ENCODE peak calls at places on chromosomes 11 and 22, in five cellular contexts. N is tibial nerve, V is uterus, E is A549, P is body of pancreas. G is an unnamed sample.

GRCh38 chr11:34263462-34264186 is 94.2 kb downstream of the ABTB2 start:
- DNase-seq in P (peak; percentile 82), V (peak; percentile 82), N (no peak), E (peak; percentile 69), G (peak; percentile 73)

GRCh38 chr22:36660510-36660840 is 43.1 kb downstream of the CACNG2 start:
- DNase-seq in P (no peak), E (no peak), N (no peak), V (no peak), G (no peak)

GRCh38 chr22:37880668-37881440 is 25.2 kb upstream of the MICALL1 start:
- DNase-seq in P (no peak), E (no peak), V (peak; percentile 46), N (no peak), G (no peak)

GRCh38 chr22:24265734-24266133 is 4.9 kb upstream of the SPECC1L start:
- DNase-seq in P (no peak), V (no peak), E (no peak), N (no peak), G (no peak)

GRCh38 chr22:37601540-37602442 is 6.8 kb upstream of the GGA1 start:
- DNase-seq in V (no peak), P (peak; percentile 82), E (peak; percentile 30), N (no peak), G (no peak)

GRCh38 chr11:46710821-46711269 is 8.2 kb upstream of the F2 start:
- DNase-seq in P (no peak), N (peak; percentile 17), E (peak; percentile 53), V (peak; percentile 82), G (no peak)

GRCh38 chr22:23237201-23237798 is 57.0 kb downstream of the BCR start:
- DNase-seq in E (no peak), P (peak; percentile 52), V (peak; percentile 40), N (peak; percentile 82), G (no peak)

GRCh38 chr11:8699903-8700302 is 17.3 kb downstream of the RPL27A start:
- DNase-seq in E (no peak), V (peak; percentile 16), P (peak; percentile 66), N (peak; percentile 38), G (no peak)

GRCh38 chr11:11396290-11397042 is 43.4 kb upstream of the CSNK2A3 start:
- DNase-seq in P (no peak), E (peak; percentile 50), N (no peak), V (peak; percentile 86), G (no peak)

GRCh38 chr22:30392661-30393321 is 4.0 kb upstream of the SEC14L2 start:
- DNase-seq in P (no peak), E (no peak), V (no peak), N (no peak), G (peak; percentile 69)

GRCh38 chr11:112440518-112440917 is 179.9 kb upstream of the PLET1 start:
- DNase-seq in P (no peak), V (no peak), E (peak; percentile 8), N (no peak), G (no peak)

GRCh38 chr11:17932472-17932871 is 80.4 kb downstream of the SERGEF start:
- DNase-seq in N (no peak), P (no peak), E (no peak), V (no peak), G (no peak)
- TF ChIP-seq CTCF in N (no peak), P (no peak), E (peak; percentile 8), V (no peak), G (no peak)

GRCh38 chr22:31489632-31490495 is at the start of gene EIF4ENIF1:
- DNase-seq in P (peak; percentile 89), N (peak; percentile 72), V (peak; percentile 84), E (peak; percentile 80), G (peak; percentile 82)
- TF ChIP-seq POLR2A in P (peak; percentile 61), N (peak; percentile 42), V (no peak), E (peak; percentile 43), G (peak; percentile 73)

GRCh38 chr11:61671527-61671926 is 8.7 kb upstream of the DAGLA start:
- DNase-seq in E (peak; percentile 51), N (no peak), V (no peak), P (peak; percentile 75), G (no peak)
- TF ChIP-seq CTCF in E (peak; percentile 22), N (no peak), V (no peak), P (peak; percentile 38), G (no peak)

GRCh38 chr11:108206171-108206570 is 16.3 kb downstream of the NPAT start:
- DNase-seq in P (no peak), V (no peak), E (no peak), N (no peak), G (no peak)
- TF ChIP-seq POLR2A in P (no peak), V (no peak), E (no peak), N (no peak), G (no peak)

DNA sequence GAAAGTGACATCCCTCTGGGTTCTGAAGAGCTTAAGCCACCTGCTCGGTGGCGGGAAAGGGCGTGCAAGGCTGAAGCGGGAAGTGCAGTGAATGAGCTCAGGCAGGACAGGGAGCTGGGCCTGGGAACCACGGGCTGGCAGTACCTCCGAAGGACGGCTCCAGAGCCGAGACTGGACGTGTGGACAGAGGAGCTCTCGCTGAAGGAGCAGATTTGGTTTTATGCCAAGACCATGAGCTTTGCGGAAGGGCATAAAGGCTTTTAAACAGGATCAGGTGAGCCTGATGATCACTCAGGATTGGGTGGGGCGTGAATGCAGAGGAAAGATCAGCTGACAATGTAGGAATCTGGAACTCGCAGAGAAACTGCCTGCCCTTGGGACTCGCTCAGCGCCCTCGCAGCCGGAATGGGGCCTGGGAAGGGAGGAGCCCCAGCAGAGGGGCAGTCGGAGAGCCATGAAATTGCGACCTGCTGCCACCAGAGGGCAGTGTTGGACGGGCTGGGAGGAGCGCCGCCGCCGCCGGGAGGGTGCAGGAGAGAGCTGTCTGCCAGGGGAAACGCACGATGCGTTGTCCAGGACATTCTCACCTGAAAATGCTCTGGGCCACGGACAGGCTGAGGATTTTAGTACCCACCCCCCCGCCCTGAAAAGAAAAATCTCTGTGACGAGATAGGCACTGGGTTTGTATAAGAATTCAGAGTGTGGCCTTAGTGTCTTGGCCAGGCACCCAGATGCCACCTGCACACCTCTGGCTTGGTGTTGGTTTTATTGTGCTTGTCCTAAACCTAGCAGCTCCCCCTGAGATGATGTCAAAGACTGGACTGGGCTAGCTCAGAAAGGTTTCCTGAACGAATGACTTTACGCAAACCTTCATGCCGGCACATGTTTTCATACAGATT is 324.4 kb downstream of the NTM start:
- DNase-seq in P (peak; percentile 84), N (peak; percentile 50), E (peak; percentile 59), V (peak; percentile 47), G (peak; percentile 60)
- TF ChIP-seq CTCF in P (peak; percentile 98), N (peak; percentile 96), E (peak; percentile 59), V (peak; percentile 75), G (peak; percentile 68)

DNA sequence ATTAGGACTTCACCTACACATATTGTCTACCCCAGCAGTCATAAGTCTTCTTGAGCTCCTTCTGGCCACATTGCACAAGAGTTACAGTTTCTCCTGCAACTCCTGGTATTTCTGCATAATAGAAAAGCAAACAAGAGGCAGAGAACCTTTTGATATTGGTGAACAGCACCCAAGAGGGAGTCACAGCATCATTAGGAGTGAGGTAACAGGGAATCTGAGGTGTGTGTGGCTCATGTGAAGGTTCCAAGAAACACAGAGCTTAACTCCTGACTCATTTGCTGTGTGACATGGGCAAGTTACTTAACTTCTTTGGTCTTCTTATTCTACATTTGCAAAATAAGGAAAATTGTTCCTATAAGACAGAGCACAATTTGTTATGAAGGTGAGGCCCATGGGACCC is 374.6 kb downstream of the INSC start:
- DNase-seq in P (no peak), E (no peak), V (no peak), N (no peak), G (no peak)
- TF ChIP-seq POLR2A in P (no peak), E (no peak), V (no peak), N (no peak), G (no peak)